ENCODE peak calls at places on chromosomes 16 and 17, in five cellular contexts. E, K, I, B and H are unnamed samples.

GRCh38 chr17:15782809-15783208 is 50.7 kb downstream of the TBC1D26 start:
- DNase-seq in E (peak; percentile 53), K (no peak), I (peak; percentile 34), B (peak; percentile 59), H (no peak)

GRCh38 chr16:19393226-19394074 is 24.2 kb upstream of the TMC5 start:
- DNase-seq in K (no peak), E (no peak), I (peak; percentile 81), B (peak; percentile 32), H (no peak)

GRCh38 chr17:17942846-17943245 is 29.4 kb downstream of the TOM1L2 start:
- DNase-seq in K (no peak), I (peak; percentile 62), E (no peak), B (peak; percentile 54), H (no peak)

GRCh38 chr16:53515259-53515658 is 12.2 kb upstream of the AKTIP start:
- DNase-seq in E (no peak), B (peak; percentile 95), I (no peak), K (no peak), H (no peak)

GRCh38 chr17:77613181-77613580 is 345.3 kb upstream of the TNRC6C start:
- DNase-seq in B (no peak), I (no peak), E (no peak), K (no peak), H (no peak)

GRCh38 chr17:77332034-77332971 is 191.5 kb downstream of the SEC14L1 start:
- DNase-seq in K (peak; percentile 78), B (peak; percentile 34), E (no peak), I (no peak), H (peak; percentile 97)

GRCh38 chr17:55722742-55723487 is at the start of gene TMEM100:
- DNase-seq in B (peak; percentile 95), E (peak; percentile 26), I (no peak), K (no peak), H (no peak)

GRCh38 chr17:737561-738113 is 5.2 kb downstream of the TLCD3A start:
- DNase-seq in I (peak; percentile 66), K (no peak), E (no peak), B (no peak), H (no peak)

GRCh38 chr16:20915733-20916132 is 15.2 kb downstream of the LYRM1 start:
- DNase-seq in E (no peak), I (no peak), K (no peak), B (no peak), H (no peak)

GRCh38 chr17:46013502-46014165 is 14.6 kb downstream of the STH start:
- DNase-seq in K (no peak), E (no peak), B (peak; percentile 64), I (peak; percentile 51), H (no peak)

GRCh38 chr16:25635449-25635848 is 56.3 kb upstream of the HS3ST4 start:
- DNase-seq in I (peak; percentile 4), B (no peak), E (no peak), K (no peak), H (no peak)

GRCh38 chr17:44976198-44976597 is 8.1 kb upstream of the C1QL1 start:
- DNase-seq in K (no peak), B (no peak), E (no peak), I (no peak), H (no peak)

GRCh38 chr16:89202422-89203215 is 2.3 kb upstream of the SLC22A31 start:
- DNase-seq in E (peak; percentile 57), K (no peak), I (no peak), B (no peak), H (no peak)

GRCh38 chr16:16137110-16137509 is 86.2 kb downstream of the ABCC6 start:
- DNase-seq in B (no peak), K (no peak), I (no peak), E (no peak), H (no peak)

GRCh38 chr17:34098712-34099111 is 156.4 kb upstream of the CCL2 start:
- DNase-seq in B (peak; percentile 7), E (no peak), K (no peak), I (no peak), H (no peak)

GRCh38 chr17:19939993-19940721 is 37.5 kb downstream of the AKAP10 start:
- DNase-seq in I (no peak), E (no peak), K (no peak), B (no peak), H (no peak)

GRCh38 chr17:81931557-81932332 is 4.2 kb upstream of the MAFG start:
- DNase-seq in B (no peak), K (no peak), I (no peak), E (no peak), H (no peak)

GRCh38 chr17:39717660-39718059 is 12.7 kb downstream of the MIEN1 start:
- DNase-seq in E (no peak), I (no peak), K (no peak), B (no peak), H (no peak)

GRCh38 chr16:69796285-69797118 is 34.4 kb downstream of the WWP2 start:
- DNase-seq in I (peak; percentile 75), E (peak; percentile 88), K (peak; percentile 77), B (peak; percentile 85), H (peak; percentile 70)

GRCh38 chr17:45791935-45792334 is 7.8 kb downstream of the CRHR1 start:
- DNase-seq in E (no peak), I (peak; percentile 63), K (no peak), B (no peak), H (no peak)

GRCh38 chr16:5252800-5253199 is 155.2 kb upstream of the EEF2KMT start:
- DNase-seq in K (no peak), B (no peak), E (peak; percentile 54), I (no peak), H (no peak)

GRCh38 chr16:24729967-24730815 is 740 bp downstream of the TNRC6A start:
- DNase-seq in K (peak; percentile 38), E (peak; percentile 51), B (no peak), I (peak; percentile 49), H (peak; percentile 21)

GRCh38 chr17:16922386-16923096 is 49.4 kb downstream of the TNFRSF13B start:
- DNase-seq in E (no peak), B (peak; percentile 27), I (peak; percentile 43), K (no peak), H (peak; percentile 62)

GRCh38 chr17:71792966-71793365 is 327.9 kb upstream of the SOX9 start:
- DNase-seq in K (no peak), E (peak; percentile 6), B (peak; percentile 86), I (peak; percentile 95), H (no peak)

GRCh38 chr17:71793550-71793949 is 327.3 kb upstream of the SOX9 start:
- DNase-seq in K (no peak), I (peak; percentile 16), E (no peak), B (peak; percentile 2), H (no peak)

GRCh38 chr17:71791311-71791710 is 329.5 kb upstream of the SOX9 start:
- DNase-seq in E (no peak), B (no peak), I (no peak), K (no peak), H (no peak)

GRCh38 chr17:71790791-71791190 is 330.0 kb upstream of the SOX9 start:
- DNase-seq in I (peak; percentile 58), B (peak; percentile 2), E (no peak), K (no peak), H (no peak)
- H3K4me3 ChIP-seq in I (no peak overlapping the region), B (no peak overlapping the region), E (no peak overlapping the region), K (no peak overlapping the region), H (no peak overlapping the region)

GRCh38 chr17:7858487-7858832 is 657 bp downstream of the CYB5D1 start:
- DNase-seq in I (peak; percentile 67), K (peak; percentile 68), E (peak; percentile 89), B (peak; percentile 61), H (peak; percentile 83)

GRCh38 chr17:7855643-7856080 is 796 bp downstream of the TMEM88 start:
- DNase-seq in K (no peak), E (no peak), B (no peak), I (no peak), H (no peak)

GRCh38 chr17:7857724-7858486 is at the start of gene CYB5D1:
- DNase-seq in E (peak; percentile 95), B (peak; percentile 97), K (peak; percentile 96), I (peak; percentile 92), H (peak; percentile 89)

GRCh38 chr17:7856081-7856791 is 1.1 kb downstream of the NAA38 start:
- DNase-seq in B (peak; percentile 51), K (peak; percentile 71), I (peak; percentile 32), E (no peak), H (peak; percentile 56)

GRCh38 chr17:7856840-7857723 is at the start of gene NAA38:
- DNase-seq in I (peak; percentile 99), E (peak; percentile 100), K (peak; percentile 99), B (peak; percentile 100), H (peak; percentile 100)
- TF ChIP-seq CTCF in I (peak; percentile 42), E (no peak), K (peak; percentile 43), B (peak; percentile 42), H (peak; percentile 68)

GRCh38 chr16:57961538-57961937 is 9.4 kb downstream of the CNGB1 start:
- DNase-seq in B (no peak), K (no peak), E (no peak), I (no peak), H (no peak)

GRCh38 chr16:57960310-57960709 is 10.6 kb downstream of the CNGB1 start:
- DNase-seq in E (no peak), K (no peak), I (no peak), B (no peak), H (no peak)

GRCh38 chr16:57960826-57961472 is 10.0 kb downstream of the CNGB1 start:
- DNase-seq in B (no peak), E (no peak), I (no peak), K (no peak), H (no peak)

GRCh38 chr16:57962756-57963155 is 8.2 kb downstream of the CNGB1 start:
- DNase-seq in E (no peak), K (no peak), I (no peak), B (no peak), H (no peak)

GRCh38 chr16:57962046-57962445 is 8.9 kb downstream of the CNGB1 start:
- DNase-seq in E (no peak), K (no peak), I (no peak), B (no peak), H (no peak)
- H3K4me3 ChIP-seq in E (no peak overlapping the region), K (no peak overlapping the region), I (no peak overlapping the region), B (no peak overlapping the region), H (no peak overlapping the region)

GRCh38 chr17:43918026-43918389 is 10.7 kb upstream of the MPP2 start:
- DNase-seq in I (no peak), E (no peak), B (no peak), K (no peak), H (no peak)

GRCh38 chr17:43916385-43916784 is 9.0 kb upstream of the MPP2 start:
- DNase-seq in B (no peak), K (no peak), I (no peak), E (no peak), H (no peak)

GRCh38 chr17:43917016-43917347 is 9.6 kb upstream of the MPP2 start:
- DNase-seq in I (no peak), E (no peak), K (peak; percentile 22), B (no peak), H (no peak)

GRCh38 chr17:43915561-43915960 is 8.2 kb upstream of the MPP2 start:
- DNase-seq in K (no peak), E (no peak), I (no peak), B (peak; percentile 38), H (no peak)

DNA sequence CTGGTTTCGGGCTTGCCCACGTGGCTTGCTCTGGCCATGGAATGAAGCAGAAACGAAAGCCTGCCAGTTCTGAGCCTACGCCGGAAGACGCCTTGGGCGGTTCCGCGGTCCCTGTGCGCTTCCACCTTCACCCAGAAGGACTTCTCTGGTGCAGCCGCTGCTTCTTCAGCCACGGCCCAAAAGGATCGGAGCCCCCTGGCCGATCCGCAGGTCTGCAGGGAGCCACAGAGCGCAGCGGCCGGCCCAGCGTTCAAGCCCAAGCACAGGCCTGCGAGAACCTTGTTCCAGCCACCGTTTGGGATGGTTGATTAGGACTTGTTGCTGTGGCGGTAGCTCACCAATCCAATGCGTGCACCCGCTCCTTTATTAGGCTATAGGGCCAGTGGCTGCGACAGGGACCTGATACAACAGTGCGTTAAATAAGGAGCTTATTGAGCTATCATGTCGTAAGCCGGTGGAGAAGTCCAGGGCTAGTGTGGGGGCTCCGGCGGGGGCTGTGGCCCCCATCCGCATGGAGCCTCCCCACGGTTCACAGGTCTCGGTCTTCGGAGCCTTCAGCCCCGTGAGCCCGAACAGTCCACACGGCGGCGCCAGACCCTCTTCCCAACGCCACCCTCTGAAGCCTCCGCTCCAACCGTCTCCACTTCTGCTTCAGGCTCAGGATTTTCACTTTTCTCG is 10.2 kb upstream of the MPP2 start:
- DNase-seq in I (peak; percentile 42), K (peak; percentile 79), B (peak; percentile 44), E (peak; percentile 82), H (no peak)
- TF ChIP-seq CTCF in I (peak; percentile 50), K (peak; percentile 65), B (peak; percentile 71), E (peak; percentile 53), H (peak; percentile 23)